ENCODE peak calls at places on chromosomes 4 and X, in eight cellular contexts. One of them, this sample, is unnamed.

GRCh38 chrX:145817666-145818521 is at the start of gene SLITRK2:
- DNase-seq in tibial nerve: no peak
- DNase-seq in H1: peak; percentile 61
- DNase-seq in colonic mucosa: no peak
- DNase-seq in bronchial epithelial cell: no peak
- DNase-seq in GM12865: no peak
- DNase-seq in Jurkat, Clone E6-1: no peak
- DNase-seq in right lobe of liver: peak; percentile 18
- DNase-seq in this sample: no peak

GRCh38 chr4:100895572-100896197 is 377.9 kb upstream of the EMCN start:
- DNase-seq in bronchial epithelial cell: no peak
- DNase-seq in Jurkat, Clone E6-1: peak; percentile 21
- DNase-seq in colonic mucosa: no peak
- DNase-seq in H1: no peak
- DNase-seq in GM12865: no peak
- DNase-seq in right lobe of liver: no peak
- DNase-seq in tibial nerve: no peak
- DNase-seq in this sample: peak; percentile 3

GRCh38 chr4:169968999-169969398 is 57.2 kb downstream of the MFAP3L start:
- DNase-seq in right lobe of liver: no peak
- DNase-seq in bronchial epithelial cell: peak; percentile 3
- DNase-seq in colonic mucosa: no peak
- DNase-seq in GM12865: no peak
- DNase-seq in H1: no peak
- DNase-seq in tibial nerve: no peak
- DNase-seq in Jurkat, Clone E6-1: no peak
- DNase-seq in this sample: peak; percentile 93

GRCh38 chrX:154434394-154435168 is 2.4 kb upstream of the GDI1 start:
- DNase-seq in GM12865: no peak
- DNase-seq in tibial nerve: no peak
- DNase-seq in Jurkat, Clone E6-1: no peak
- DNase-seq in H1: no peak
- DNase-seq in right lobe of liver: no peak
- DNase-seq in bronchial epithelial cell: no peak
- DNase-seq in colonic mucosa: no peak
- DNase-seq in this sample: no peak

GRCh38 chr4:141782205-141782604 is 145.8 kb downstream of the IL15 start:
- DNase-seq in H1: no peak
- DNase-seq in tibial nerve: no peak
- DNase-seq in Jurkat, Clone E6-1: no peak
- DNase-seq in GM12865: no peak
- DNase-seq in right lobe of liver: no peak
- DNase-seq in colonic mucosa: no peak
- DNase-seq in bronchial epithelial cell: no peak
- DNase-seq in this sample: no peak

GRCh38 chr4:6118201-6118600 is 82.1 kb downstream of the JAKMIP1 start:
- DNase-seq in GM12865: no peak
- DNase-seq in right lobe of liver: no peak
- DNase-seq in colonic mucosa: no peak
- DNase-seq in tibial nerve: no peak
- DNase-seq in bronchial epithelial cell: no peak
- DNase-seq in Jurkat, Clone E6-1: no peak
- DNase-seq in H1: no peak
- DNase-seq in this sample: no peak

GRCh38 chr4:30839583-30840520 is 119.7 kb downstream of the PCDH7 start:
- DNase-seq in colonic mucosa: no peak
- DNase-seq in bronchial epithelial cell: peak; percentile 83
- DNase-seq in tibial nerve: no peak
- DNase-seq in GM12865: no peak
- DNase-seq in Jurkat, Clone E6-1: no peak
- DNase-seq in H1: no peak
- DNase-seq in right lobe of liver: no peak
- DNase-seq in this sample: no peak

GRCh38 chr4:94758141-94758699 is 465 bp downstream of the BMPR1B start:
- DNase-seq in H1: peak; percentile 84
- DNase-seq in tibial nerve: peak; percentile 33
- DNase-seq in Jurkat, Clone E6-1: no peak
- DNase-seq in GM12865: no peak
- DNase-seq in right lobe of liver: peak; percentile 37
- DNase-seq in bronchial epithelial cell: peak; percentile 44
- DNase-seq in colonic mucosa: peak; percentile 21
- DNase-seq in this sample: peak; percentile 43

GRCh38 chr4:159227378-159227777 is 124.5 kb downstream of the RAPGEF2 start:
- DNase-seq in Jurkat, Clone E6-1: no peak
- DNase-seq in H1: no peak
- DNase-seq in colonic mucosa: no peak
- DNase-seq in tibial nerve: no peak
- DNase-seq in bronchial epithelial cell: peak; percentile 69
- DNase-seq in right lobe of liver: no peak
- DNase-seq in GM12865: no peak
- DNase-seq in this sample: no peak

GRCh38 chr4:111400736-111401135 is 744.5 kb upstream of the FAM241A start:
- DNase-seq in bronchial epithelial cell: peak; percentile 7
- DNase-seq in GM12865: no peak
- DNase-seq in tibial nerve: peak; percentile 13
- DNase-seq in colonic mucosa: no peak
- DNase-seq in H1: no peak
- DNase-seq in right lobe of liver: no peak
- DNase-seq in Jurkat, Clone E6-1: no peak
- DNase-seq in this sample: peak; percentile 75

GRCh38 chrX:42714981-42715688 is 62.8 kb downstream of the PPP1R2C start:
- DNase-seq in H1: peak; percentile 47
- DNase-seq in Jurkat, Clone E6-1: peak; percentile 55
- DNase-seq in GM12865: no peak
- DNase-seq in right lobe of liver: peak; percentile 70
- DNase-seq in tibial nerve: no peak
- DNase-seq in bronchial epithelial cell: peak; percentile 58
- DNase-seq in colonic mucosa: peak; percentile 66
- DNase-seq in this sample: no peak

GRCh38 chr4:78298618-78299017 is 241.5 kb downstream of the FRAS1 start:
- DNase-seq in tibial nerve: no peak
- DNase-seq in colonic mucosa: no peak
- DNase-seq in bronchial epithelial cell: peak; percentile 77
- DNase-seq in right lobe of liver: no peak
- DNase-seq in GM12865: no peak
- DNase-seq in H1: no peak
- DNase-seq in Jurkat, Clone E6-1: no peak
- DNase-seq in this sample: peak; percentile 30

GRCh38 chr4:184821242-184821641 is 4.5 kb downstream of the ACSL1 start:
- DNase-seq in right lobe of liver: no peak
- DNase-seq in bronchial epithelial cell: no peak
- DNase-seq in colonic mucosa: no peak
- DNase-seq in Jurkat, Clone E6-1: no peak
- DNase-seq in H1: no peak
- DNase-seq in GM12865: no peak
- DNase-seq in tibial nerve: no peak
- DNase-seq in this sample: no peak

GRCh38 chrX:21757960-21758359 is at the start of gene SMPX:
- DNase-seq in colonic mucosa: no peak
- DNase-seq in Jurkat, Clone E6-1: no peak
- DNase-seq in H1: no peak
- DNase-seq in GM12865: no peak
- DNase-seq in right lobe of liver: no peak
- DNase-seq in bronchial epithelial cell: no peak
- DNase-seq in tibial nerve: no peak
- DNase-seq in this sample: no peak

GRCh38 chrX:21758488-21758887 is 572 bp upstream of the SMPX start:
- DNase-seq in Jurkat, Clone E6-1: no peak
- DNase-seq in colonic mucosa: no peak
- DNase-seq in bronchial epithelial cell: no peak
- DNase-seq in H1: no peak
- DNase-seq in tibial nerve: no peak
- DNase-seq in right lobe of liver: no peak
- DNase-seq in GM12865: no peak
- DNase-seq in this sample: no peak

DNA sequence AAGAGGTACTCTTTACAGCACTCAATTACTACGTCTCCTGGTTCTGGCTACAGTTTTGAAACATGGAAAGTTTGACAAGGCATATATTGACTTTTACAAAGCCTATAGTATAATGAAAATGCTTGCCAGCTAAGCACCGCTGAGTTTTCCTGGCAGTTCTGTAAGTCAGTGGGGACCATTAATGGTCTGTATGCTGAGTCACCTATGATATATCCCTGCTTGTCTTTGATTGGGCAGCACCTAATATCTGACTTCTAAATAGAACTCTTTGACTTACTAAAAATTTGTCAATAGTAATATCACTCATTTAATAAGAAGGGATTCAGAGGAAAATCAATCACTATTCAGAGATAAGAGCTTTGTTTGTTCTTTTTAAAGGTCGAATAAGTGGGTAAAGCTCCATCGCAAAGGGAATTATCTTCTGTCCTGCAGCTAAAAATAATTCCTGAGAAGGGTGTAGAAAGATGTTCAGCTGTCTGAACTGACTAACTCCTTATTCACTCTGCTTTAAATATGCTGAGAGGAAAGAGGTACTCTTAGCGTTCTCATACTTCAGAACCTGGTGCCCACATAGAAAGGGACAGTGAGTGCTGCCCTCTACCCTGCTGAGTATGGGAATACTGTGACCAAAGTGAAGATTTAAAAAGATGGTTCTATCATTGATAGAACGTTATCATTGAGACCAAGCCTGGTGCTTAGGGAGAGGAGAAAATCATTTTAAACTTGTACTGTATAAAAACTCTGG is 959 bp downstream of the SMPX start:
- DNase-seq in GM12865: no peak
- DNase-seq in Jurkat, Clone E6-1: no peak
- DNase-seq in right lobe of liver: no peak
- DNase-seq in H1: no peak
- DNase-seq in colonic mucosa: no peak
- DNase-seq in bronchial epithelial cell: peak; percentile 16
- DNase-seq in tibial nerve: no peak
- DNase-seq in this sample: no peak
- H3K4me3 ChIP-seq in GM12865: no peak overlapping the region
- H3K4me3 ChIP-seq in Jurkat, Clone E6-1: no peak overlapping the region
- H3K4me3 ChIP-seq in right lobe of liver: no peak overlapping the region
- H3K4me3 ChIP-seq in H1: no peak overlapping the region
- H3K4me3 ChIP-seq in colonic mucosa: no peak overlapping the region
- H3K4me3 ChIP-seq in bronchial epithelial cell: no peak overlapping the region
- H3K4me3 ChIP-seq in tibial nerve: no peak overlapping the region
- H3K4me3 ChIP-seq in this sample: no peak overlapping the region

DNA sequence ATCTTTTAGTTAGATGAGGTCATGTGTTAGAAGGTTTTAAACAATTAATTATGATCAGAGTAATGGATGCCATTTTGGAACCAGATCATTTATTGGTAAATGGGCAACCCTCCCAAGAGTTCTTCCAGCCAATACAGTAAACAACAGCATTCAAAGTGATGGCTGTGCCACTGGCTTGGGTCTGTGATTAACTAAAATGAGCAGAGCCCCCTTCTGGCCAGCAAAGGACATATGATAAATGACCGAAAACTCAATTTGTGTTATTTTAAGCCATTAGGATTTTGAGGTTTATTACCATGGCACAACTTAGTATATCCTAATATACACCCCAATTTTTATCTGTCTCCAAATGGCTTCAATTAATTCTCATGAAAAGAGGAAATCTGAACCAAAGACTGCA is 90.8 kb upstream of the NPFFR2 start:
- DNase-seq in bronchial epithelial cell: peak; percentile 29
- DNase-seq in tibial nerve: no peak
- DNase-seq in Jurkat, Clone E6-1: peak; percentile 17
- DNase-seq in colonic mucosa: peak; percentile 19
- DNase-seq in H1: no peak
- DNase-seq in GM12865: peak; percentile 39
- DNase-seq in right lobe of liver: peak; percentile 26
- DNase-seq in this sample: peak; percentile 17
- H3K4me3 ChIP-seq in bronchial epithelial cell: no peak overlapping the region
- H3K4me3 ChIP-seq in tibial nerve: no peak overlapping the region
- H3K4me3 ChIP-seq in Jurkat, Clone E6-1: no peak overlapping the region
- H3K4me3 ChIP-seq in colonic mucosa: no peak overlapping the region
- H3K4me3 ChIP-seq in H1: peak overlapping the region; percentile 12
- H3K4me3 ChIP-seq in GM12865: no peak overlapping the region
- H3K4me3 ChIP-seq in right lobe of liver: no peak overlapping the region
- H3K4me3 ChIP-seq in this sample: no peak overlapping the region

GRCh38 chr4:133145758-133146157 is 3.3 kb upstream of the PCDH10 start:
- DNase-seq in tibial nerve: no peak
- DNase-seq in right lobe of liver: no peak
- DNase-seq in H1: no peak
- DNase-seq in colonic mucosa: no peak
- DNase-seq in bronchial epithelial cell: no peak
- DNase-seq in Jurkat, Clone E6-1: no peak
- DNase-seq in GM12865: no peak
- DNase-seq in this sample: no peak
- H3K4me3 ChIP-seq in tibial nerve: peak overlapping the region; percentile 41
- H3K4me3 ChIP-seq in right lobe of liver: no peak overlapping the region
- H3K4me3 ChIP-seq in H1: peak overlapping the region; percentile 67
- H3K4me3 ChIP-seq in colonic mucosa: no peak overlapping the region
- H3K4me3 ChIP-seq in bronchial epithelial cell: no peak overlapping the region
- H3K4me3 ChIP-seq in Jurkat, Clone E6-1: peak overlapping the region; percentile 57
- H3K4me3 ChIP-seq in GM12865: no peak overlapping the region
- H3K4me3 ChIP-seq in this sample: no peak overlapping the region

GRCh38 chr4:1112174-1112820 is 1.1 kb downstream of the RNF212 start:
- DNase-seq in colonic mucosa: no peak
- DNase-seq in bronchial epithelial cell: no peak
- DNase-seq in right lobe of liver: no peak
- DNase-seq in H1: no peak
- DNase-seq in tibial nerve: no peak
- DNase-seq in Jurkat, Clone E6-1: no peak
- DNase-seq in GM12865: no peak
- DNase-seq in this sample: no peak

GRCh38 chr4:1115528-1116293 is 2.3 kb upstream of the RNF212 start:
- DNase-seq in right lobe of liver: no peak
- DNase-seq in tibial nerve: no peak
- DNase-seq in colonic mucosa: no peak
- DNase-seq in H1: no peak
- DNase-seq in GM12865: no peak
- DNase-seq in Jurkat, Clone E6-1: no peak
- DNase-seq in bronchial epithelial cell: peak; percentile 65
- DNase-seq in this sample: no peak

GRCh38 chr4:1112821-1113182 is 562 bp downstream of the RNF212 start:
- DNase-seq in tibial nerve: no peak
- DNase-seq in Jurkat, Clone E6-1: no peak
- DNase-seq in H1: no peak
- DNase-seq in bronchial epithelial cell: no peak
- DNase-seq in GM12865: no peak
- DNase-seq in right lobe of liver: no peak
- DNase-seq in colonic mucosa: no peak
- DNase-seq in this sample: no peak

GRCh38 chr4:1111259-1111809 is 2.0 kb downstream of the RNF212 start:
- DNase-seq in H1: no peak
- DNase-seq in colonic mucosa: no peak
- DNase-seq in GM12865: no peak
- DNase-seq in tibial nerve: no peak
- DNase-seq in right lobe of liver: no peak
- DNase-seq in Jurkat, Clone E6-1: no peak
- DNase-seq in bronchial epithelial cell: peak; percentile 35
- DNase-seq in this sample: no peak

DNA sequence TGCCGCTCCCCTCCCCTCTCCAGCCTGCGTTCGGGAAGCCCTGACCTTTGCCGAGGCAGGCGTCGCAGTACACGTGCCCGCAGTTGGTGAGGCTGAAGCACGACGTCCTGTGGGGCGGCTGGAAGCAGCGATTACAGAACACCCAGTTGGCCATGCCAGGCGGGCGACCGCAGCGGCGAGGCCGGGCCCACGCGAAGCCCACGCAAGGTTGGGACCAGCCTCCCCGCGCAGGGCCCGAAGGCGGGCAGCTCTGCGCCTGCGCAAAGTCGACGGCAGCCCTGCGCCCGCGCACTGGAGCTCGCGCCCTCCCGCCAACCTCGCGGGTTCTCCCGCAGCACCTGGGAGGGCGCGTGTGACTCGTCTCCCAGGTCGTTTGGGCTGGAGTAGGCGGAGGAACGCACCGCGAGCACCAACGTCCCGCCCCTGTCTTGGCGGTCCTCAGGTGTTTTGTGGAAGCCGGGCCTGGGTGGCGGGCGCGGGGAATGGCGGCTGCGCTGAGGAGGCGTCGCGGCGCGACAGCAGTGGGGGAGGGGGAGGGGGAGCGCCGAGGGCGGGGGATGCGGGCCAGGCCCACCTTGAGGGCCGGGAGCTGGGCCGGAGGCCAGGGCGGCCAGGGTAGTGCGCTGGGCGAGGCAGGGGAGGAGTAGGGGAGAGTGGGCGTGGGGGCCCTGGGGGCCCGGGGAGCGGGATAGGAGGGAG is at the start of gene RNF212:
- DNase-seq in H1: peak; percentile 80
- DNase-seq in tibial nerve: no peak
- DNase-seq in right lobe of liver: no peak
- DNase-seq in Jurkat, Clone E6-1: peak; percentile 44
- DNase-seq in colonic mucosa: peak; percentile 32
- DNase-seq in bronchial epithelial cell: no peak
- DNase-seq in GM12865: no peak
- DNase-seq in this sample: peak; percentile 11
- H3K4me3 ChIP-seq in H1: peak within 1 kb of the TSS; percentile 62
- H3K4me3 ChIP-seq in tibial nerve: peak within 1 kb of the TSS; percentile 18
- H3K4me3 ChIP-seq in right lobe of liver: peak within 1 kb of the TSS; percentile 29
- H3K4me3 ChIP-seq in Jurkat, Clone E6-1: peak within 1 kb of the TSS; percentile 58
- H3K4me3 ChIP-seq in colonic mucosa: peak within 1 kb of the TSS; percentile 43
- H3K4me3 ChIP-seq in bronchial epithelial cell: peak within 1 kb of the TSS; percentile 24
- H3K4me3 ChIP-seq in GM12865: no peak within 1 kb of the TSS
- H3K4me3 ChIP-seq in this sample: peak within 1 kb of the TSS; percentile 51

This sample was measured in AG10803.